ENCODE peak calls at places on chromosomes 12 and 14, in eight cellular contexts. A, V, Z, M, R, Y, H and U are unnamed samples.

GRCh38 chr12:13534645-13535398 is 338.3 kb downstream of the EMP1 start:
- DNase-seq in M (peak), R (peak), H (no peak), Z (peak), A (peak), V (peak), Y (peak), U (peak)

GRCh38 chr12:47818701-47819543 is 781 bp downstream of the HDAC7 start:
- DNase-seq in V (peak), M (peak), R (peak), Z (no peak), Y (no peak), H (no peak), A (peak), U (peak)

GRCh38 chr14:104766863-104767633 is 14.1 kb downstream of the SIVA1 start:
- DNase-seq in H (no peak), M (no peak), R (no peak), Y (no peak), Z (no peak), V (no peak), A (no peak), U (no peak)

GRCh38 chr12:132662901-132663755 is 24.0 kb downstream of the POLE start:
- DNase-seq in R (no peak), M (no peak), Z (no peak), A (no peak), Y (no peak), H (no peak), V (no peak), U (no peak)

GRCh38 chr12:990649-991349 is at the start of gene ERC1:
- DNase-seq in A (peak), H (peak), V (peak), R (peak), Y (peak), Z (peak), M (peak), U (peak)

GRCh38 chr14:101628471-101628966 is 67.2 kb downstream of the DIO3 start:
- DNase-seq in Y (peak), V (peak), Z (peak), R (peak), M (peak), H (peak), A (peak), U (peak)

GRCh38 chr14:76720382-76720813 is 40.9 kb upstream of the VASH1 start:
- DNase-seq in Z (peak), V (no peak), Y (no peak), H (no peak), M (peak), A (peak), R (peak), U (peak)

GRCh38 chr12:74488134-74488533 is 49.5 kb upstream of the ATXN7L3B start:
- DNase-seq in R (no peak), V (no peak), Z (no peak), A (no peak), Y (no peak), M (no peak), H (no peak), U (no peak)

GRCh38 chr12:39931231-39931630 is 174.7 kb downstream of the SLC2A13 start:
- DNase-seq in H (no peak), R (no peak), V (no peak), A (peak), Y (no peak), M (no peak), Z (no peak), U (no peak)

GRCh38 chr14:67940894-67941455 is 121.4 kb downstream of the RAD51B start:
- DNase-seq in A (no peak), Y (no peak), H (no peak), Z (peak), R (peak), M (no peak), V (no peak), U (no peak)

GRCh38 chr12:116697305-116698130 is 40.4 kb downstream of the SPRING1 start:
- DNase-seq in Y (no peak), R (no peak), Z (no peak), M (no peak), H (no peak), V (peak), A (peak), U (no peak)

GRCh38 chr14:77111021-77111420 is 13.0 kb downstream of the CIPC start:
- DNase-seq in R (no peak), M (no peak), Z (peak), Y (no peak), V (no peak), A (no peak), H (no peak), U (no peak)

GRCh38 chr14:104031384-104031783 is 54.1 kb upstream of the ASPG start:
- DNase-seq in R (no peak), H (no peak), A (no peak), Y (no peak), Z (no peak), V (peak), M (no peak), U (no peak)

GRCh38 chr12:40474630-40475029 is 217.6 kb upstream of the CNTN1 start:
- DNase-seq in V (no peak), M (no peak), A (no peak), Y (no peak), H (no peak), R (no peak), Z (no peak), U (no peak)

GRCh38 chr12:75908961-75909699 is 122.4 kb downstream of the PHLDA1 start:
- DNase-seq in M (peak), A (peak), V (no peak), H (no peak), Z (peak), Y (no peak), R (peak), U (no peak)